ENCODE peak calls at places on chromosome 1, in seven cellular contexts. X is GM12892; G is stimulated activated CD4-positive, alpha-beta T cell treated with anti-CD3 and anti-CD28 coated beads, TNF-alpha, amount 100 ng/mL, for 48 hours; Z is pulmonary artery endothelial cell; F is anterior cingulate cortex; O is Kasumi-1; T is NCI-H1105 treated with DMSO at 0.1 percent for 48 hours. J is an unnamed sample.

GRCh38 chr1:20787100-20787774 is at the start of gene HP1BP3:
- DNase-seq in X (peak; percentile 62), G (peak; percentile 63), Z (peak; percentile 13), F (peak; percentile 67), O (peak; percentile 68), T (peak; percentile 72), J (peak; percentile 67)

GRCh38 chr1:221989741-221990140 is 247.9 kb upstream of the DUSP10 start:
- DNase-seq in X (no peak), G (no peak), Z (no peak), F (no peak), O (no peak), T (no peak), J (no peak)

GRCh38 chr1:198649598-198650338 is 10.9 kb downstream of the PTPRC start:
- DNase-seq in X (no peak), G (no peak), Z (no peak), F (no peak), O (no peak), T (no peak), J (no peak)

GRCh38 chr1:211724711-211725196 is 49.3 kb upstream of the NEK2 start:
- DNase-seq in X (no peak), G (no peak), Z (no peak), F (no peak), O (no peak), T (no peak), J (no peak)

GRCh38 chr1:223844962-223845809 is 561 bp downstream of the TP53BP2 start:
- DNase-seq in X (peak; percentile 27), G (peak; percentile 22), Z (peak; percentile 43), F (no peak), O (peak; percentile 43), T (peak; percentile 61), J (peak; percentile 55)

GRCh38 chr1:230758705-230759354 is 11.6 kb downstream of the CAPN9 start:
- DNase-seq in X (no peak), G (no peak), Z (no peak), F (no peak), O (no peak), T (no peak), J (no peak)

GRCh38 chr1:61058477-61059245 is 23.7 kb upstream of the NFIA start:
- DNase-seq in X (no peak), G (no peak), Z (no peak), F (no peak), O (no peak), T (no peak), J (no peak)

GRCh38 chr1:15246960-15247614 is at the start of gene FHAD1:
- DNase-seq in X (peak; percentile 35), G (peak; percentile 32), Z (peak; percentile 15), F (no peak), O (no peak), T (peak; percentile 72), J (no peak)

GRCh38 chr1:198141668-198142351 is 15.0 kb upstream of the NEK7 start:
- DNase-seq in X (no peak), G (no peak), Z (no peak), F (no peak), O (no peak), T (no peak), J (no peak)

GRCh38 chr1:228646717-228647522 is 88.4 kb upstream of the RHOU start:
- DNase-seq in X (peak; percentile 20), G (no peak), Z (no peak), F (no peak), O (peak; percentile 84), T (peak; percentile 15), J (no peak)

GRCh38 chr1:65429806-65430205 is 9.3 kb downstream of the LEPR start:
- DNase-seq in X (no peak), G (no peak), Z (peak; percentile 94), F (no peak), O (no peak), T (no peak), J (no peak)

GRCh38 chr1:159188375-159188788 is 16.3 kb upstream of the ACKR1 start:
- DNase-seq in X (no peak), G (no peak), Z (no peak), F (peak; percentile 24), O (no peak), T (peak; percentile 76), J (peak; percentile 56)

GRCh38 chr1:39955547-39956539 is 898 bp downstream of the MFSD2A start:
- DNase-seq in X (peak; percentile 57), G (peak; percentile 37), Z (no peak), F (no peak), O (peak; percentile 66), T (peak; percentile 90), J (no peak)

GRCh38 chr1:39919545-39919944 is 17.8 kb upstream of the MYCL start:
- DNase-seq in X (peak; percentile 73), G (no peak), Z (peak; percentile 22), F (peak; percentile 24), O (peak; percentile 87), T (peak; percentile 79), J (peak; percentile 36)